ENCODE peak calls at places on chromosomes 3 and 15, in five cellular contexts. One of them, this sample, is unnamed.
A peak's percentile ranks its signal among the peaks of the same experiment; 100 is the strongest.

GRCh38 chr3:167032267-167032876 is 347.7 kb downstream of the ZBBX start:
- DNase-seq in ovary: no peak
- DNase-seq in sigmoid colon: no peak
- DNase-seq in transverse colon: no peak
- DNase-seq in A549: peak; percentile 55
- DNase-seq in this sample: no peak

GRCh38 chr3:9810357-9810726 is 280 bp downstream of the TTLL3 start:
- DNase-seq in sigmoid colon: no peak
- DNase-seq in ovary: no peak
- DNase-seq in transverse colon: no peak
- DNase-seq in A549: no peak
- DNase-seq in this sample: no peak

GRCh38 chr3:151560750-151561149 is 99.9 kb upstream of the IGSF10 start:
- DNase-seq in transverse colon: no peak
- DNase-seq in ovary: no peak
- DNase-seq in sigmoid colon: no peak
- DNase-seq in A549: no peak
- DNase-seq in this sample: no peak

GRCh38 chr15:56215769-56216168 is 27.9 kb downstream of the RFX7 start:
- DNase-seq in ovary: no peak
- DNase-seq in transverse colon: no peak
- DNase-seq in sigmoid colon: no peak
- DNase-seq in A549: peak; percentile 17
- DNase-seq in this sample: no peak

GRCh38 chr3:169945313-169945712 is 21.3 kb upstream of the SEC62 start:
- DNase-seq in A549: no peak
- DNase-seq in transverse colon: peak; percentile 44
- DNase-seq in ovary: no peak
- DNase-seq in sigmoid colon: no peak
- DNase-seq in this sample: peak; percentile 85

GRCh38 chr3:196518999-196519737 is 4.0 kb upstream of the SMCO1 start:
- DNase-seq in sigmoid colon: peak; percentile 82
- DNase-seq in A549: peak; percentile 80
- DNase-seq in transverse colon: peak; percentile 60
- DNase-seq in ovary: no peak
- DNase-seq in this sample: no peak

GRCh38 chr3:151156618-151157216 is 46.3 kb downstream of the GPR171 start:
- DNase-seq in sigmoid colon: no peak
- DNase-seq in ovary: no peak
- DNase-seq in transverse colon: no peak
- DNase-seq in A549: peak; percentile 74
- DNase-seq in this sample: no peak

GRCh38 chr3:72744330-72744729 is 103.9 kb downstream of the SHQ1 start:
- DNase-seq in A549: no peak
- DNase-seq in transverse colon: no peak
- DNase-seq in ovary: no peak
- DNase-seq in sigmoid colon: no peak
- DNase-seq in this sample: no peak

GRCh38 chr15:29127506-29128430 is 141.9 kb downstream of the NSMCE3 start:
- DNase-seq in sigmoid colon: peak; percentile 46
- DNase-seq in A549: no peak
- DNase-seq in transverse colon: no peak
- DNase-seq in ovary: no peak
- DNase-seq in this sample: no peak

GRCh38 chr15:78236491-78236890 is 2.1 kb upstream of the ACSBG1 start:
- DNase-seq in transverse colon: no peak
- DNase-seq in ovary: no peak
- DNase-seq in sigmoid colon: peak; percentile 57
- DNase-seq in A549: no peak
- DNase-seq in this sample: no peak

GRCh38 chr3:170352936-170353335 is 4.6 kb upstream of the SKIL start:
- DNase-seq in sigmoid colon: no peak
- DNase-seq in A549: no peak
- DNase-seq in ovary: no peak
- DNase-seq in transverse colon: no peak
- DNase-seq in this sample: no peak

GRCh38 chr3:64216706-64217105 is 8.6 kb downstream of the PRICKLE2 start:
- DNase-seq in A549: no peak
- DNase-seq in sigmoid colon: no peak
- DNase-seq in ovary: no peak
- DNase-seq in transverse colon: no peak
- DNase-seq in this sample: no peak

GRCh38 chr3:195566797-195567196 is 16.9 kb downstream of the APOD start:
- DNase-seq in A549: no peak
- DNase-seq in sigmoid colon: no peak
- DNase-seq in transverse colon: no peak
- DNase-seq in ovary: no peak
- DNase-seq in this sample: no peak

GRCh38 chr3:59607628-59608027 is 557.8 kb upstream of the CFAP20DC start:
- DNase-seq in A549: peak; percentile 6
- DNase-seq in transverse colon: no peak
- DNase-seq in sigmoid colon: no peak
- DNase-seq in ovary: no peak
- DNase-seq in this sample: no peak

GRCh38 chr3:82281205-82281604 is 519.8 kb upstream of the GBE1 start:
- DNase-seq in ovary: no peak
- DNase-seq in A549: no peak
- DNase-seq in sigmoid colon: no peak
- DNase-seq in transverse colon: no peak
- DNase-seq in this sample: no peak

GRCh38 chr3:52084954-52085730 is 28.8 kb upstream of the DUSP7 start:
- DNase-seq in transverse colon: no peak
- DNase-seq in sigmoid colon: no peak
- DNase-seq in A549: no peak
- DNase-seq in ovary: no peak
- DNase-seq in this sample: no peak

GRCh38 chr3:71652786-71653419 is 69.4 kb upstream of the FOXP1 start:
- DNase-seq in ovary: peak; percentile 33
- DNase-seq in transverse colon: peak; percentile 37
- DNase-seq in A549: peak; percentile 38
- DNase-seq in sigmoid colon: peak; percentile 80
- DNase-seq in this sample: peak; percentile 53

GRCh38 chr15:73704869-73705645 is 20.9 kb downstream of the CD276 start:
- DNase-seq in sigmoid colon: peak; percentile 79
- DNase-seq in ovary: peak; percentile 72
- DNase-seq in transverse colon: peak; percentile 72
- DNase-seq in A549: peak; percentile 56
- DNase-seq in this sample: peak; percentile 79

GRCh38 chr3:171315101-171315500 is 145.1 kb downstream of the TNIK start:
- DNase-seq in sigmoid colon: no peak
- DNase-seq in transverse colon: no peak
- DNase-seq in ovary: no peak
- DNase-seq in A549: no peak
- DNase-seq in this sample: no peak

GRCh38 chr3:66133050-66133757 is 87.6 kb upstream of the SLC25A26 start:
- DNase-seq in ovary: no peak
- DNase-seq in sigmoid colon: no peak
- DNase-seq in A549: no peak
- DNase-seq in transverse colon: no peak
- DNase-seq in this sample: no peak

GRCh38 chr15:101065570-101066221 is 146.5 kb downstream of the LRRK1 start:
- DNase-seq in sigmoid colon: peak; percentile 60
- DNase-seq in ovary: peak; percentile 26
- DNase-seq in A549: no peak
- DNase-seq in transverse colon: no peak
- DNase-seq in this sample: no peak

GRCh38 chr15:59258317-59258716 is 51.7 kb downstream of the LDHAL6B start:
- DNase-seq in transverse colon: no peak
- DNase-seq in A549: no peak
- DNase-seq in sigmoid colon: no peak
- DNase-seq in ovary: no peak
- DNase-seq in this sample: no peak

DNA sequence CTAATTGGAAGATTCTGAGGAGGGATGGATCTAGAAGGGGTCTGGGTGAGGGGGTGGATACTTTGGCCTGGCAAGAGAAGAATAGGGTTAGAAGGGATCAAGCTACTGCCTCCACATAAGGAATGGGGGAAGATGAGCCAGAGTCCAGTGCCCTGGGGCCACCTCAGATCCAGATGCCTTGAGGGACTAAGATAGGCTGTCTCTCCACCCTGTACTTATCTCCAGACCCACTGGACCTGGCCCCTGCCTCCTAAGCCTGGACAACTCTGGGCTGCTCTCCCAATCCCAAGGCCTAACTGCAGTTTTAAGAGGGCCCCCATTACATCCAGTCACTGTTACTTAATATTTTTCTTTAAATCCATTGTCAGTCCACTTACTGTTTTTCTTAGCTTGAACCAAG is 2.0 kb downstream of the DVL3 start:
- DNase-seq in transverse colon: no peak
- DNase-seq in A549: no peak
- DNase-seq in sigmoid colon: no peak
- DNase-seq in ovary: no peak
- DNase-seq in this sample: no peak
- H3K4me1 ChIP-seq in transverse colon: peaks cover 20% of the 10 kb centered on the region
- H3K4me1 ChIP-seq in A549: peaks cover 8% of the 10 kb centered on the region
- H3K4me1 ChIP-seq in sigmoid colon: no peaks in the 10 kb centered on the region
- H3K4me1 ChIP-seq in ovary: peaks cover 11% of the 10 kb centered on the region
- H3K4me1 ChIP-seq in this sample: peaks cover 58% of the 10 kb centered on the region

DNA sequence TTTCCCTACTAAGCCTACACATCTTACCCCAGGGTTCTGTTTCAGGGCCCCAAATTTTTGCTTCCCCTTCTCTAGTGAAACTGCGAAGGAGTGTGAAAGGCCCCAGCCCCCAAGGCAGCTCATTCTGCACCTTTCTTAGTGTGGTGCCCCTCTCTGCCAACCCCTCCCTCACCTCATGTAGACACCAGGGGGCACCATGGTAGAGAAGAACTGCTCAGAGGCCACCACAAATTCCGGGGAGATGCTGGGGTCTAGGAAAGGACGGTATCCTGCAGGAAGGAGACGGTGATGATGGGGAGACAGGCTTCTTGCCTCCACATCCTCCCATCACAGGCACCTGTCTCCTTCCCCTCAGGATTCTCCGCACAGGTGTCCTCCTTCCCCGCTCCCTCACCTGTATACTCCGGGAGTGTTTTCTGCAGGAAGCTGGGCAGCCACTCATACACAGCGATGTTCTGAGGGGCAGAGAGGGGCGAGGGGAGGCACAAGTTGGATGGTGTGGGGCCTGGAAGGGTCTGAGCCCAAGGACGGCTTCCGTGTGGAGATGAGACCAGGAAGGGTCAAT is 3.6 kb downstream of the DUOX2 start:
- DNase-seq in ovary: no peak
- DNase-seq in sigmoid colon: no peak
- DNase-seq in transverse colon: no peak
- DNase-seq in A549: no peak
- DNase-seq in this sample: no peak
- TF ChIP-seq CTCF in ovary: no peak
- TF ChIP-seq CTCF in sigmoid colon: no peak
- TF ChIP-seq CTCF in transverse colon: no peak
- TF ChIP-seq CTCF in A549: no peak
- TF ChIP-seq CTCF in this sample: no peak

DNA sequence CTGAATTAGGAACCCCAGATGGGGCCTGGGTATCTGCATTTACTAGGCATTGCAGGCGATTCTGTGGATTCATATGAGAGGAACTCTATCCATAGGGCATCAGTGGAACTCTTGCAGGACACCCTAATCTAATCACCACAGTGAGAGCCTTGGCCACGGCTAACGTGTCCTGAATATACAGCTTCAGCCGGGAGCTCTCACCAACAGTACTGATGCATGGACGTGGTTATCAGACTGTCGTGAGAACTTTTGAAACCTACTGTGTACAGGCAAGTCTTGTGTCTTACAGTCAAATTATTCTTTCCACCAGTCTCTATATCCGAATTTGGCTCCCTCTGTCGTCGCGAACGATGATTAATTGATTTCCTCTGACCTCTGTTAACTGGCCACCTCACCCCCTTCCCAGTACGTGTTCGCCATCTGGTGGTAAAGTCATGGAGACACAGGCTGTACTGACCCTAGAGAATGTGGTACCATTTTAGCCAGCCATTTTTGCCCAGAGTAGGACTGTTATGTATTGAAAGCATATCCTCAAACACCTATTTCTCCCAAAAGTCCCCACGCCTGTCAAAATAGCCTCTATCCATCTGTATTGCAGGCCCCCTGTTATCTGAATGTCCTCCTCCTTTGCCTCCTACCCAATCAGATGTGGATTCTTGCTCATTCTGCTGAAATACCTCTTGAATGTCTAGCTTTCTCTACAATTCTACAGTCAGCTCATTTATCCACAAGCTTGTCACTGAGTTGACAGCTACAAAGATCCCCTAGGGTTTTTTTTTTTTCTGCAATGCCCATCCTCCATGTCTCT is 39.7 kb downstream of the GLDN start:
- DNase-seq in A549: peak; percentile 78
- DNase-seq in sigmoid colon: peak; percentile 72
- DNase-seq in transverse colon: peak; percentile 46
- DNase-seq in ovary: no peak
- DNase-seq in this sample: no peak
- TF ChIP-seq EP300 in A549: no peak
- TF ChIP-seq EP300 in sigmoid colon: no peak
- TF ChIP-seq EP300 in transverse colon: no peak
- TF ChIP-seq EP300 in ovary: no peak
- TF ChIP-seq EP300 in this sample: no peak

DNA sequence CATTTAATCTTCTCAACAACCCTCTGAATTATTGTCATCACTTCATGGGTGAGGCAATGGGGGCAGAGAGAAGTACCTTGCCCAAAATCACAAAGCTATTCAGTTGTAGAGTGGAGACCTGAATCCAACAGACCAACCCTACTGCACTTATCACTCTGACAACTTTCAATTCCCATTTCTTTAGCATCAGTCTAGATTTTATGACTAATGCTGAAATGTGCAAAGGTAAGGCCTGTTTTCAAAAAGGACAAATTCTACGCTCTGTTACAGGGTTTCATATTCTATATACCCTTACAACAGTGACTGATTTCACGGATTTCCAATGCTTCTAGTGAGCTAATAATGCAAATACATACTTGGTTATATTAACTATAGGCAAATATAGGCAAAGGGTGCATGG is 286.0 kb downstream of the ADAMTS17 start:
- DNase-seq in ovary: no peak
- DNase-seq in sigmoid colon: no peak
- DNase-seq in A549: no peak
- DNase-seq in transverse colon: no peak
- DNase-seq in this sample: no peak
- H3K4me1 ChIP-seq in ovary: no peaks in the 10 kb centered on the region
- H3K4me1 ChIP-seq in sigmoid colon: no peaks in the 10 kb centered on the region
- H3K4me1 ChIP-seq in A549: no peaks in the 10 kb centered on the region
- H3K4me1 ChIP-seq in transverse colon: no peaks in the 10 kb centered on the region
- H3K4me1 ChIP-seq in this sample: peaks cover 3% of the 10 kb centered on the region

DNA sequence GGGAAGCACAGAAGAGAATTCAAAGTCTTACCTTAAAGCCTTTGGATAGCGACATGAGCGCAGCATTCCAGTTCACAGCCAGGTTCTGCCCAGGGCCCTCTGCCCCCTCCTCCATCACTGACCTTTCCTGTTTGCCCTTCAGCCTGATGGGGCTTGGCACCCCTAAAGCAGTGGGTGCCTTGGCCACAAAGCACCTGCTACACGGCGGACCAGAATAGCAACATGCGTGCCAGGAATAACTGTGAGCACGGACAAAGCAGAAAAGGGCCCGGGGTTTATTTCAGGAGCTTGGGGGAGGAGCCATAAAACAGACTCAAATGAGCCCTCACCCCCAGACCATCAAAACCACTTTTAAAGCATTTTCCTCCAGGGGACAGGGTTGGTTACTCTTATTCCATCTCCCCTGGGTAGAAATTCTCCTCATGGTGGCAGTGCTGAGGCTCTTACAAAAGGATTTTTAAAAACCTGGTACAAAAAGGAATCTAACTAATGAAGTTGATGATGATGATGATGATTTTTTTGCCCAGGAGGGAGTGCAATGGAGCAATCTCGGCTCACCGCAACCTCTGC is 135.4 kb downstream of the KLF13 start:
- DNase-seq in A549: no peak
- DNase-seq in ovary: no peak
- DNase-seq in sigmoid colon: no peak
- DNase-seq in transverse colon: no peak
- DNase-seq in this sample: no peak
- TF ChIP-seq CTCF in A549: no peak
- TF ChIP-seq CTCF in ovary: no peak
- TF ChIP-seq CTCF in sigmoid colon: no peak
- TF ChIP-seq CTCF in transverse colon: no peak
- TF ChIP-seq CTCF in this sample: no peak